ENCODE peak calls at places on chromosomes 13 and 19, in four cellular contexts. One of them, this sample, is unnamed.

GRCh38 chr19:35098413-35099049 is 17.1 kb upstream of the FXYD3 start:
- DNase-seq in H1: no peak
- DNase-seq in K562: no peak
- DNase-seq in GM12878: no peak
- DNase-seq in this sample: no peak

GRCh38 chr19:42287826-42288107 is 14.2 kb upstream of the PRR19 start:
- DNase-seq in H1: no peak
- DNase-seq in K562: no peak
- DNase-seq in GM12878: no peak
- DNase-seq in this sample: no peak

GRCh38 chr13:99144306-99144705 is 56.3 kb upstream of the UBAC2 start:
- DNase-seq in H1: no peak
- DNase-seq in K562: no peak
- DNase-seq in GM12878: no peak
- DNase-seq in this sample: no peak

GRCh38 chr13:82993417-82993816 is 888.9 kb downstream of the SLITRK1 start:
- DNase-seq in H1: no peak
- DNase-seq in K562: no peak
- DNase-seq in GM12878: no peak
- DNase-seq in this sample: no peak

GRCh38 chr13:22455036-22455435 is 725.7 kb upstream of the SGCG start:
- DNase-seq in H1: no peak
- DNase-seq in K562: no peak
- DNase-seq in GM12878: no peak
- DNase-seq in this sample: no peak

GRCh38 chr13:63501702-63502101 is 2086.1 kb upstream of the PCDH20 start:
- DNase-seq in H1: no peak
- DNase-seq in K562: no peak
- DNase-seq in GM12878: no peak
- DNase-seq in this sample: no peak

GRCh38 chr13:33945477-33945876 is 127.5 kb downstream of the RFC3 start:
- DNase-seq in H1: no peak
- DNase-seq in K562: no peak
- DNase-seq in GM12878: no peak
- DNase-seq in this sample: peak

GRCh38 chr13:106566682-106567420 is 1.1 kb downstream of the ARGLU1 start:
- DNase-seq in H1: no peak
- DNase-seq in K562: peak
- DNase-seq in GM12878: no peak
- DNase-seq in this sample: peak

GRCh38 chr19:12198136-12198535 is 35.2 kb downstream of the ZNF136 start:
- DNase-seq in H1: no peak
- DNase-seq in K562: no peak
- DNase-seq in GM12878: no peak
- DNase-seq in this sample: no peak

GRCh38 chr19:9140159-9140874 is at the start of gene ZNF317:
- DNase-seq in H1: peak
- DNase-seq in K562: peak
- DNase-seq in GM12878: peak
- DNase-seq in this sample: peak

GRCh38 chr19:55703790-55704215 is 28.8 kb downstream of the EPN1 start:
- DNase-seq in H1: peak
- DNase-seq in K562: peak
- DNase-seq in GM12878: no peak
- DNase-seq in this sample: peak

GRCh38 chr19:41265376-41266153 is 1.4 kb downstream of the HNRNPUL1 start:
- DNase-seq in H1: no peak
- DNase-seq in K562: peak
- DNase-seq in GM12878: no peak
- DNase-seq in this sample: peak

GRCh38 chr19:41939861-41940442 is 11.7 kb upstream of the ERFL start:
- DNase-seq in H1: peak
- DNase-seq in K562: peak
- DNase-seq in GM12878: no peak
- DNase-seq in this sample: peak

GRCh38 chr13:111253334-111253872 is 67.0 kb upstream of the TEX29 start:
- DNase-seq in H1: peak
- DNase-seq in K562: no peak
- DNase-seq in GM12878: no peak
- DNase-seq in this sample: no peak

GRCh38 chr19:58274771-58275199 is 4.0 kb upstream of the ZNF8 start:
- DNase-seq in H1: no peak
- DNase-seq in K562: no peak
- DNase-seq in GM12878: no peak
- DNase-seq in this sample: no peak

GRCh38 chr13:92500192-92500591 is 726.4 kb upstream of the GPC6 start:
- DNase-seq in H1: no peak
- DNase-seq in K562: no peak
- DNase-seq in GM12878: no peak
- DNase-seq in this sample: no peak

GRCh38 chr13:111317571-111318360 is 2.7 kb upstream of the TEX29 start:
- DNase-seq in H1: no peak
- DNase-seq in K562: no peak
- DNase-seq in GM12878: no peak
- DNase-seq in this sample: no peak

GRCh38 chr19:6738726-6739389 is 622 bp upstream of the TRIP10 start:
- DNase-seq in H1: peak
- DNase-seq in K562: no peak
- DNase-seq in GM12878: no peak
- DNase-seq in this sample: no peak

GRCh38 chr13:54965881-54966280 is 1937.3 kb downstream of the OLFM4 start:
- DNase-seq in H1: no peak
- DNase-seq in K562: no peak
- DNase-seq in GM12878: no peak
- DNase-seq in this sample: no peak

GRCh38 chr19:4571305-4571917 is 11.9 kb upstream of the SEMA6B start:
- DNase-seq in H1: no peak
- DNase-seq in K562: no peak
- DNase-seq in GM12878: no peak
- DNase-seq in this sample: no peak

GRCh38 chr13:112146073-112146360 is 79.1 kb downstream of the SOX1 start:
- DNase-seq in H1: no peak
- DNase-seq in K562: no peak
- DNase-seq in GM12878: no peak
- DNase-seq in this sample: no peak

GRCh38 chr19:39916851-39917396 is 17.5 kb downstream of the FCGBP start:
- DNase-seq in H1: no peak
- DNase-seq in K562: no peak
- DNase-seq in GM12878: no peak
- DNase-seq in this sample: no peak

GRCh38 chr13:45765464-45765863 is 63.3 kb downstream of the CBY2 start:
- DNase-seq in H1: no peak
- DNase-seq in K562: no peak
- DNase-seq in GM12878: no peak
- DNase-seq in this sample: no peak

GRCh38 chr13:24187185-24187584 is 26.7 kb downstream of the SPATA13 start:
- DNase-seq in H1: no peak
- DNase-seq in K562: no peak
- DNase-seq in GM12878: no peak
- DNase-seq in this sample: no peak

GRCh38 chr13:40666905-40667621 is 622 bp upstream of the FOXO1 start:
- DNase-seq in H1: peak
- DNase-seq in K562: no peak
- DNase-seq in GM12878: no peak
- DNase-seq in this sample: peak

GRCh38 chr19:38409631-38410133 is 6.8 kb downstream of the FAM98C start:
- DNase-seq in H1: no peak
- DNase-seq in K562: no peak
- DNase-seq in GM12878: no peak
- DNase-seq in this sample: no peak

GRCh38 chr13:23696610-23697009 is 126.4 kb downstream of the TNFRSF19 start:
- DNase-seq in H1: no peak
- DNase-seq in K562: no peak
- DNase-seq in GM12878: no peak
- DNase-seq in this sample: no peak

GRCh38 chr19:56611288-56611687 is 16.2 kb downstream of the ZNF71 start:
- DNase-seq in H1: no peak
- DNase-seq in K562: no peak
- DNase-seq in GM12878: no peak
- DNase-seq in this sample: no peak

GRCh38 chr19:53537126-53537522 is 821 bp upstream of the ZNF331 start:
- DNase-seq in H1: no peak
- DNase-seq in K562: no peak
- DNase-seq in GM12878: no peak
- DNase-seq in this sample: no peak
- TF ChIP-seq RFX5 in H1: no peak
- TF ChIP-seq RFX5 in K562: no peak
- TF ChIP-seq RFX5 in GM12878: no peak
- TF ChIP-seq RFX5 in this sample: no peak

GRCh38 chr19:23403024-23403423 is 7.8 kb upstream of the ZNF91 start:
- DNase-seq in H1: no peak
- DNase-seq in K562: no peak
- DNase-seq in GM12878: no peak
- DNase-seq in this sample: no peak

GRCh38 chr19:23402388-23402787 is 7.1 kb upstream of the ZNF91 start:
- DNase-seq in H1: no peak
- DNase-seq in K562: no peak
- DNase-seq in GM12878: no peak
- DNase-seq in this sample: no peak

GRCh38 chr19:23401086-23401485 is 5.8 kb upstream of the ZNF91 start:
- DNase-seq in H1: no peak
- DNase-seq in K562: no peak
- DNase-seq in GM12878: no peak
- DNase-seq in this sample: no peak

GRCh38 chr19:23395041-23395721 is at the start of gene ZNF91:
- DNase-seq in H1: peak
- DNase-seq in K562: peak
- DNase-seq in GM12878: peak
- DNase-seq in this sample: peak

GRCh38 chr19:23399443-23399842 is 4.2 kb upstream of the ZNF91 start:
- DNase-seq in H1: no peak
- DNase-seq in K562: no peak
- DNase-seq in GM12878: no peak
- DNase-seq in this sample: no peak
- TF ChIP-seq MAX in H1: no peak
- TF ChIP-seq MAX in K562: no peak
- TF ChIP-seq MAX in GM12878: no peak
- TF ChIP-seq MAX in this sample: no peak

DNA sequence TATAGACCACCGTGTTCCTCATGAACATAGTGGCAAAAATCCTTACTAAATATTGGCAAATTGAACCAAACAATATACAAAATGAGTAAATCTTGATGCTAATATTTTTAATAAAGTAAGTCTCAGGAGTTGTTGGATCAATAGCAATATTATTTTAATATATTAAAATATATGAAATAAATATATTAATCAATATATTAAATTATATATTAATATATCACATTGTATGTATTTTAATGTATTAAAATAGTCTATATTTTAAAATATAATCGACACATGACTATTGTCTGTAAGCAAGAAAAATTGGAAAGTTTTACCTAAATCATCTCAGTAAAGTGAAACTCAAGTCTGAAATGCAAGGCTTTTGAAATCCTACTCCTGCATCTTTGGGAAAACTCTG is 78.9 kb upstream of the GJB6 start:
- DNase-seq in H1: no peak
- DNase-seq in K562: no peak
- DNase-seq in GM12878: no peak
- DNase-seq in this sample: no peak
- H2AFZ ChIP-seq in H1: no peak
- H2AFZ ChIP-seq in K562: no peak
- H2AFZ ChIP-seq in GM12878: no peak
- H2AFZ ChIP-seq in this sample: no peak

GRCh38 chr19:1650627-1651009 is 1.8 kb downstream of the TCF3 start:
- DNase-seq in H1: no peak
- DNase-seq in K562: no peak
- DNase-seq in GM12878: no peak
- DNase-seq in this sample: peak
- TF ChIP-seq RFX5 in H1: no peak
- TF ChIP-seq RFX5 in K562: no peak
- TF ChIP-seq RFX5 in GM12878: no peak
- TF ChIP-seq RFX5 in this sample: no peak

GRCh38 chr13:113607477-113608245 is 23.1 kb downstream of the TFDP1 start:
- DNase-seq in H1: no peak
- DNase-seq in K562: no peak
- DNase-seq in GM12878: no peak
- DNase-seq in this sample: no peak

GRCh38 chr13:113604186-113604585 is 19.6 kb downstream of the TFDP1 start:
- DNase-seq in H1: no peak
- DNase-seq in K562: no peak
- DNase-seq in GM12878: no peak
- DNase-seq in this sample: no peak

GRCh38 chr13:113607056-113607455 is 22.5 kb downstream of the TFDP1 start:
- DNase-seq in H1: no peak
- DNase-seq in K562: no peak
- DNase-seq in GM12878: no peak
- DNase-seq in this sample: no peak

GRCh38 chr13:113605866-113606438 is 21.4 kb downstream of the TFDP1 start:
- DNase-seq in H1: no peak
- DNase-seq in K562: no peak
- DNase-seq in GM12878: no peak
- DNase-seq in this sample: no peak

GRCh38 chr13:113605461-113605860 is 20.9 kb downstream of the TFDP1 start:
- DNase-seq in H1: no peak
- DNase-seq in K562: no peak
- DNase-seq in GM12878: no peak
- DNase-seq in this sample: no peak
- TF ChIP-seq MAX in H1: no peak
- TF ChIP-seq MAX in K562: no peak
- TF ChIP-seq MAX in GM12878: no peak
- TF ChIP-seq MAX in this sample: no peak

This sample was measured in SK-N-SH.